ENCODE peak calls at places on chromosomes 2 and 18, in four cellular contexts. R, U, C and N are unnamed samples.

GRCh38 chr2:134278546-134278945 is 24.7 kb downstream of the MGAT5 start:
- DNase-seq in U (no peak), R (no peak), C (no peak), N (no peak)

GRCh38 chr18:44238449-44238848 is 442.2 kb upstream of the SETBP1 start:
- DNase-seq in C (no peak), R (peak; percentile 8), U (no peak), N (no peak)

GRCh38 chr2:37563375-37564011 is 107.9 kb downstream of the CDC42EP3 start:
- DNase-seq in C (no peak), R (no peak), U (no peak), N (no peak)

GRCh38 chr18:2715990-2716389 is 60.5 kb downstream of the SMCHD1 start:
- DNase-seq in R (peak; percentile 7), C (no peak), U (no peak), N (no peak)

GRCh38 chr2:72744049-72744448 is 81.8 kb downstream of the EXOC6B start:
- DNase-seq in R (peak; percentile 22), U (no peak), C (no peak), N (no peak)

GRCh38 chr2:203804070-203804469 is 63.5 kb upstream of the CTLA4 start:
- DNase-seq in U (no peak), C (no peak), R (peak; percentile 99), N (peak; percentile 93)

GRCh38 chr18:48333563-48333962 is 75.6 kb downstream of the ZBTB7C start:
- DNase-seq in U (peak; percentile 62), C (no peak), R (no peak), N (no peak)

GRCh38 chr2:169776483-169776802 is 22.2 kb upstream of the SSB start:
- DNase-seq in U (no peak), C (no peak), R (peak; percentile 77), N (no peak)

GRCh38 chr2:88147145-88147544 is 19.3 kb upstream of the FABP1 start:
- DNase-seq in R (no peak), U (no peak), C (no peak), N (no peak)

GRCh38 chr18:9824862-9825479 is 60.8 kb upstream of the TXNDC2 start:
- DNase-seq in R (no peak), C (no peak), U (no peak), N (no peak)

GRCh38 chr18:30775629-30776028 is 266.9 kb downstream of the DSC3 start:
- DNase-seq in R (no peak), C (no peak), U (no peak), N (no peak)

GRCh38 chr2:146720170-146720569 is 1124.7 kb upstream of the ACVR2A start:
- DNase-seq in U (no peak), R (no peak), C (no peak), N (no peak)

GRCh38 chr2:64017811-64018714 is 1.2 kb downstream of the VPS54 start:
- DNase-seq in U (peak; percentile 58), R (peak; percentile 57), C (no peak), N (peak; percentile 23)

GRCh38 chr2:206084870-206085741 is 868 bp downstream of the INO80D start:
- DNase-seq in R (peak; percentile 21), C (no peak), U (peak; percentile 66), N (peak; percentile 57)

GRCh38 chr2:101696272-101697123 is 1.0 kb upstream of the MAP4K4 start:
- DNase-seq in R (peak; percentile 41), C (no peak), U (peak; percentile 13), N (no peak)

GRCh38 chr2:99670768-99671734 is 181.2 kb upstream of the REV1 start:
- DNase-seq in C (no peak), R (no peak), U (peak; percentile 37), N (no peak)

GRCh38 chr2:170157025-170157684 is 20.8 kb upstream of the MYO3B start:
- DNase-seq in U (no peak), R (peak; percentile 62), C (peak; percentile 21), N (no peak)

GRCh38 chr18:76518073-76518472 is 23.0 kb upstream of the ZNF516 start:
- DNase-seq in C (no peak), U (no peak), R (peak; percentile 42), N (no peak)

GRCh38 chr2:9813312-9814128 is 29.8 kb upstream of the TAF1B start:
- DNase-seq in R (peak; percentile 48), C (peak; percentile 86), U (peak; percentile 84), N (peak; percentile 63)

GRCh38 chr2:63819256-63819655 is 22.4 kb upstream of the UGP2 start:
- DNase-seq in U (no peak), C (no peak), R (no peak), N (no peak)

GRCh38 chr18:26919656-26920055 is 54.1 kb upstream of the AQP4 start:
- DNase-seq in C (no peak), U (peak; percentile 87), R (peak; percentile 18), N (no peak)

GRCh38 chr2:53442783-53443182 is 324.8 kb upstream of the CHAC2 start:
- DNase-seq in C (no peak), U (peak; percentile 32), R (no peak), N (no peak)

GRCh38 chr2:136281281-136282117 is 163.6 kb upstream of the CXCR4 start:
- DNase-seq in C (no peak), R (no peak), U (no peak), N (no peak)

GRCh38 chr2:73402386-73403103 is 16.9 kb downstream of the ALMS1 start:
- DNase-seq in C (no peak), U (no peak), R (no peak), N (no peak)

GRCh38 chr2:229784791-229785190 is 70.4 kb upstream of the DNER start:
- DNase-seq in R (no peak), U (no peak), C (no peak), N (no peak)

GRCh38 chr2:224946911-224947310 is 95.4 kb downstream of the DOCK10 start:
- DNase-seq in C (no peak), R (peak; percentile 82), U (no peak), N (no peak)

GRCh38 chr18:22169011-22169888 is at the start of gene GATA6:
- DNase-seq in C (peak; percentile 75), R (peak; percentile 93), U (peak; percentile 96), N (peak; percentile 91)

GRCh38 chr2:88857951-88858406 is 166.5 kb downstream of the RPIA start:
- DNase-seq in R (peak; percentile 43), U (peak; percentile 6), C (no peak), N (peak; percentile 22)

GRCh38 chr2:236969767-236970655 is 115.7 kb upstream of the COPS8 start:
- DNase-seq in U (no peak), R (no peak), C (no peak), N (no peak)

GRCh38 chr18:12394428-12394827 is 13.3 kb upstream of the PRELID3A start:
- DNase-seq in R (no peak), C (no peak), U (peak; percentile 19), N (peak; percentile 5)

GRCh38 chr2:169716229-169716886 is 17.3 kb upstream of the KLHL23 start:
- DNase-seq in R (peak; percentile 25), U (no peak), C (no peak), N (no peak)

GRCh38 chr2:239147376-239147775 is 253.4 kb downstream of the HDAC4 start:
- DNase-seq in R (no peak), U (no peak), C (no peak), N (no peak)

GRCh38 chr2:186966015-186966414 is 117.0 kb upstream of the ZSWIM2 start:
- DNase-seq in C (no peak), R (no peak), U (no peak), N (no peak)

GRCh38 chr2:102041351-102041750 is 49.6 kb downstream of the IL1R2 start:
- DNase-seq in U (no peak), C (no peak), R (no peak), N (no peak)

GRCh38 chr2:234500394-234501006 is 3.6 kb upstream of the ARL4C start:
- DNase-seq in U (peak; percentile 69), R (peak; percentile 72), C (no peak), N (peak; percentile 31)

GRCh38 chr2:129913695-129914495 is 65.6 kb upstream of the RAB6C start:
- DNase-seq in C (no peak), U (no peak), R (no peak), N (no peak)

DNA sequence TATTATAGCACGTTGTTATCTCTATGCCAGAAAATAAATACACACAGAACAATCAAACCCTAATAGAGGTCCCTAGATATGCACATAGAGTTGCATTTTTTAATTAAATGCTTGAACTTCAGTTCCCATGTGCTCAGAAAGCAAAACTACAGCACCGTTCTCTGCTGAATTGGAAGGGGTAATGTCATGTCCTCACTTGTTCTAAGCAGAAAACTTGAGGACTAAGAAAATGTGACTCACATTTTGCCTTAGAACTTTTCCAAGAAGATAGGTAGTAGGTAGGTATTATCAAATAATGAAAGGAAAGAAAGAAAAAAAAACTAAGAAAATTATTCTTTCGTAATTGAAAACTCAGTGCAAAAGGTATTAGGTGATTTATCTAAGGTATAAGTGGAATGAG is 607.3 kb downstream of the ERBB4 start:
- DNase-seq in U (no peak), R (no peak), C (no peak), N (no peak)
- H3K4me3 ChIP-seq in U (no peak overlapping the region), R (no peak overlapping the region), C (no peak overlapping the region), N (no peak overlapping the region)

GRCh38 chr2:33478968-33479691 is 2.7 kb downstream of the RASGRP3 start:
- DNase-seq in U (no peak), C (no peak), R (no peak), N (no peak)
- H3K4me3 ChIP-seq in U (no peak overlapping the region), C (no peak overlapping the region), R (no peak overlapping the region), N (no peak overlapping the region)

GRCh38 chr2:238106339-238106697 is 6.2 kb downstream of the ESPNL start:
- DNase-seq in C (no peak), U (no peak), R (no peak), N (no peak)
- H3K4me3 ChIP-seq in C (no peak overlapping the region), U (no peak overlapping the region), R (no peak overlapping the region), N (no peak overlapping the region)

DNA sequence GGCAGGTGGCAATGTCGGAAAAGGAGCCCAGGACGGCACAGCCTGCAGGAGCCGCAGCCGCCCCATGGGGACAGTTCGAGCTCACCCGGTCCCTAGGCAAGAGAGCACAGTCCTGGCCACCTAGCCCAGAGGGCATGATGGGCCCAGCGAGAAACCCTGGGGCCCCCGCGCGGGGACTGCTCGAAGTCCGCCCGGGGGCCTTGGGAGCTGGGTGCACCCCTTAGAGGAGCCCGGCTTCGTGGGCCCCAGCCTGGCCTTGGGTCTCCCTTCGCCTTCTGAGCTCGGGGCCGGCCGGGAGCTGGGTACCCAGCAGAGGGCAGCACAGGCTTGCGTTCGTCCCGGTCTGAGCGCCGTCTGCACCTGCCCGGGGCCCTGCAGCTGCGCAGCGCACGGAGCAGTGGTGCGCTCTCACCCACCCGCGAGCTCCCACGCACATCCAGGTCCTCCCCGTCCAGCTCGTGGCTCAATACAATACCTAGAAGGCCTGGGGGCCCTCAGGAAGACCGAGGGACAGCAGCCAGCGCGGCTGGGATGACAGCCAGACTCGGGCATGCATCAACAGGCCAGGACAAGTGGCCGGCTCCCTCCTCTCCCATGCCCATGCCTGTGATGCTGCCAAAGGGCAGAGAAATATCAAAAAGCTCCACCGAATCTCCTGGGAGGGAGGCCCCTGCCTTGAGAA is 96.2 kb upstream of the ZNF532 start:
- DNase-seq in C (peak; percentile 67), R (peak; percentile 48), U (peak; percentile 88), N (peak; percentile 59)
- H3K4me3 ChIP-seq in C (peak overlapping the region; percentile 21), R (peak overlapping the region; percentile 25), U (no peak overlapping the region), N (peak overlapping the region; percentile 15)

GRCh38 chr18:55543130-55543704 is 44.8 kb downstream of the TCF4 start:
- DNase-seq in R (no peak), U (no peak), C (no peak), N (no peak)

GRCh38 chr18:55549474-55550104 is 38.4 kb downstream of the TCF4 start:
- DNase-seq in U (no peak), R (no peak), C (no peak), N (no peak)

GRCh38 chr18:55544028-55544427 is 44.0 kb downstream of the TCF4 start:
- DNase-seq in C (no peak), U (no peak), R (no peak), N (no peak)

GRCh38 chr18:55547705-55548056 is 40.3 kb downstream of the TCF4 start:
- DNase-seq in C (no peak), U (no peak), R (no peak), N (no peak)

GRCh38 chr18:55546873-55547704 is 40.9 kb downstream of the TCF4 start:
- DNase-seq in C (no peak), U (no peak), R (peak; percentile 86), N (peak; percentile 35)
- H3K4me3 ChIP-seq in C (no peak overlapping the region), U (no peak overlapping the region), R (peak overlapping the region; percentile 17), N (peak overlapping the region; percentile 35)